ENCODE peak calls at places on chromosomes 16 and 17, in seven cellular contexts. X, J, G, U, H, K and F are unnamed samples.

GRCh38 chr16:2213817-2214720 is 571 bp downstream of the PGP start:
- DNase-seq in X (no peak), H (no peak), K (no peak), U (no peak), J (no peak), G (no peak), F (peak; percentile 81)

GRCh38 chr16:5382484-5382883 is 284.9 kb upstream of the EEF2KMT start:
- DNase-seq in U (no peak), G (no peak), H (no peak), X (no peak), J (no peak), K (no peak), F (no peak)

GRCh38 chr17:59001158-59001814 is 105.4 kb downstream of the TRIM37 start:
- DNase-seq in G (peak; percentile 67), J (no peak), K (no peak), X (peak; percentile 89), H (peak; percentile 62), U (peak; percentile 24), F (no peak)

GRCh38 chr17:58289869-58290268 is 9.1 kb upstream of the MPO start:
- DNase-seq in U (no peak), H (no peak), G (no peak), X (no peak), J (no peak), K (no peak), F (no peak)

GRCh38 chr16:64428463-64428862 is 693.4 kb downstream of the CDH11 start:
- DNase-seq in X (no peak), G (peak; percentile 81), K (no peak), H (no peak), U (no peak), J (no peak), F (no peak)

GRCh38 chr17:48722924-48723554 is at the start of gene PRAC2:
- DNase-seq in J (no peak), X (no peak), H (no peak), K (no peak), U (peak; percentile 85), G (no peak), F (no peak)

GRCh38 chr16:71883193-71883848 is 661 bp downstream of the ZNF821 start:
- DNase-seq in G (peak; percentile 6), J (no peak), K (peak; percentile 72), H (peak; percentile 59), X (peak; percentile 9), U (peak; percentile 70), F (peak; percentile 80)

GRCh38 chr17:65459667-65460415 is 101.6 kb downstream of the AXIN2 start:
- DNase-seq in J (no peak), X (no peak), H (no peak), K (no peak), G (no peak), U (no peak), F (no peak)

GRCh38 chr17:42906772-42907171 is 6.2 kb downstream of the G6PC1 start:
- DNase-seq in X (no peak), U (no peak), K (no peak), H (no peak), G (no peak), J (no peak), F (no peak)

GRCh38 chr17:40922239-40922638 is 15.2 kb downstream of the KRT23 start:
- DNase-seq in X (no peak), J (peak; percentile 62), K (no peak), G (peak; percentile 88), U (no peak), H (no peak), F (no peak)

GRCh38 chr16:4261557-4262172 is 11.2 kb downstream of the TFAP4 start:
- DNase-seq in J (no peak), H (peak; percentile 31), G (peak; percentile 16), K (peak; percentile 71), X (peak; percentile 50), U (peak; percentile 36), F (no peak)

GRCh38 chr17:33142703-33143299 is 150.3 kb downstream of the ASIC2 start:
- DNase-seq in G (peak; percentile 24), J (no peak), U (peak; percentile 27), H (peak; percentile 1), K (no peak), X (no peak), F (no peak)

GRCh38 chr17:9517396-9517795 is 58.2 kb downstream of the STX8 start:
- DNase-seq in K (no peak), G (no peak), J (no peak), X (peak; percentile 5), U (no peak), H (no peak), F (no peak)

GRCh38 chr16:47657977-47658376 is 196.8 kb downstream of the PHKB start:
- DNase-seq in H (no peak), U (no peak), G (no peak), X (no peak), K (no peak), J (no peak), F (no peak)

GRCh38 chr17:57107498-57108101 is 22.6 kb downstream of the AKAP1 start:
- DNase-seq in H (no peak), J (peak; percentile 86), U (peak; percentile 80), G (peak; percentile 42), K (no peak), X (no peak), F (peak; percentile 85)

GRCh38 chr16:51408357-51408756 is 257.3 kb upstream of the SALL1 start:
- DNase-seq in G (peak; percentile 61), K (no peak), J (peak; percentile 36), X (no peak), U (no peak), H (no peak), F (no peak)

GRCh38 chr17:50283246-50283645 is 9.0 kb downstream of the TMEM92 start:
- DNase-seq in X (peak; percentile 88), J (no peak), G (no peak), K (no peak), H (peak; percentile 26), U (no peak), F (peak; percentile 18)

GRCh38 chr17:22409160-22409751 is 716.9 kb downstream of the KCNJ18 start:
- DNase-seq in J (no peak), H (no peak), X (no peak), U (no peak), G (no peak), K (no peak), F (no peak)

GRCh38 chr16:23114131-23114904 is 34.9 kb downstream of the USP31 start:
- DNase-seq in G (no peak), K (no peak), U (no peak), X (no peak), H (no peak), J (no peak), F (no peak)

GRCh38 chr17:36463916-36464764 is 22.3 kb upstream of the ZNHIT3 start:
- DNase-seq in G (peak; percentile 67), H (peak; percentile 60), K (no peak), U (peak; percentile 58), X (peak; percentile 53), J (peak; percentile 55), F (peak; percentile 88)

GRCh38 chr16:57555831-57556230 is 13.4 kb downstream of the ADGRG5 start:
- DNase-seq in H (no peak), J (no peak), X (no peak), U (no peak), K (no peak), G (no peak), F (no peak)

GRCh38 chr17:43556292-43556691 is 10.2 kb upstream of the ETV4 start:
- DNase-seq in U (peak; percentile 79), X (peak; percentile 13), J (no peak), K (no peak), G (peak; percentile 29), H (no peak), F (no peak)